ENCODE peak calls at places on chromosomes 1 and 21, in seven cellular contexts. G, I, T, V, L, D and K are unnamed samples.

GRCh38 chr1:193143285-193143684 is 21.5 kb downstream of the CDC73 start:
- DNase-seq in D (no peak), T (no peak), G (no peak), L (no peak), V (peak), I (peak), K (no peak)

GRCh38 chr1:64087768-64088167 is 115.7 kb upstream of the UBE2U start:
- DNase-seq in G (no peak), L (no peak), T (no peak), D (no peak), I (no peak), V (no peak), K (no peak)

GRCh38 chr1:221085712-221086111 is 206.5 kb downstream of the HLX start:
- DNase-seq in T (no peak), I (no peak), D (no peak), L (no peak), V (no peak), G (no peak), K (no peak)

GRCh38 chr1:6352138-6352563 is 41.4 kb downstream of the ACOT7 start:
- DNase-seq in I (no peak), V (no peak), L (no peak), T (no peak), G (no peak), D (peak), K (no peak)

GRCh38 chr1:191206808-191207207 is 729.1 kb upstream of the BRINP3 start:
- DNase-seq in T (no peak), D (no peak), L (no peak), G (no peak), I (no peak), V (peak), K (no peak)

GRCh38 chr1:26911399-26912146 is 2.2 kb downstream of the NR0B2 start:
- DNase-seq in G (no peak), T (no peak), L (no peak), V (no peak), I (no peak), D (no peak), K (no peak)

GRCh38 chr1:95381980-95382379 is 148.0 kb downstream of the RWDD3 start:
- DNase-seq in G (no peak), T (no peak), V (no peak), I (no peak), D (no peak), L (no peak), K (no peak)

GRCh38 chr1:15207829-15208429 is 39.1 kb upstream of the FHAD1 start:
- DNase-seq in D (no peak), I (no peak), L (no peak), T (no peak), V (no peak), G (no peak), K (no peak)

GRCh38 chr21:44347911-44348451 is 5.4 kb upstream of the TRPM2 start:
- DNase-seq in D (no peak), V (no peak), T (no peak), I (no peak), G (no peak), L (no peak), K (peak)